ENCODE peak calls at places on chromosomes 4 and X, in four cellular contexts. One of them, this sample, is unnamed.

GRCh38 chrX:140066262-140066661 is 100.9 kb upstream of the CXorf66 start:
- DNase-seq in tibial artery: no peak
- DNase-seq in psoas muscle: no peak
- DNase-seq in astrocyte: no peak
- DNase-seq in this sample: no peak

GRCh38 chr4:31045724-31046318 is 325.7 kb downstream of the PCDH7 start:
- DNase-seq in tibial artery: no peak
- DNase-seq in astrocyte: peak; percentile 6
- DNase-seq in psoas muscle: no peak
- DNase-seq in this sample: no peak

GRCh38 chr4:172992648-172993356 is 175.8 kb upstream of the GALNT7 start:
- DNase-seq in astrocyte: no peak
- DNase-seq in tibial artery: no peak
- DNase-seq in psoas muscle: no peak
- DNase-seq in this sample: no peak

GRCh38 chr4:16532240-16532990 is 306.1 kb upstream of the TAPT1 start:
- DNase-seq in astrocyte: peak; percentile 96
- DNase-seq in psoas muscle: no peak
- DNase-seq in tibial artery: peak; percentile 28
- DNase-seq in this sample: peak; percentile 62

GRCh38 chr4:175470141-175470540 is 341.9 kb downstream of the GPM6A start:
- DNase-seq in tibial artery: no peak
- DNase-seq in psoas muscle: no peak
- DNase-seq in astrocyte: peak; percentile 64
- DNase-seq in this sample: no peak

GRCh38 chr4:119138046-119138445 is 2.4 kb downstream of the MYOZ2 start:
- DNase-seq in astrocyte: peak; percentile 51
- DNase-seq in tibial artery: no peak
- DNase-seq in psoas muscle: no peak
- DNase-seq in this sample: no peak

GRCh38 chr4:12703076-12703475 is 781.1 kb downstream of the RAB28 start:
- DNase-seq in astrocyte: no peak
- DNase-seq in psoas muscle: no peak
- DNase-seq in tibial artery: no peak
- DNase-seq in this sample: no peak

GRCh38 chr4:75723117-75723801 is 1.1 kb upstream of the USO1 start:
- DNase-seq in astrocyte: peak; percentile 70
- DNase-seq in psoas muscle: no peak
- DNase-seq in tibial artery: no peak
- DNase-seq in this sample: no peak

GRCh38 chr4:117085185-117085701 is at the start of gene TRAM1L1:
- DNase-seq in astrocyte: peak; percentile 59
- DNase-seq in tibial artery: peak; percentile 18
- DNase-seq in psoas muscle: peak; percentile 64
- DNase-seq in this sample: peak; percentile 67

GRCh38 chr4:93719552-93719951 is 109.0 kb upstream of the ATOH1 start:
- DNase-seq in astrocyte: no peak
- DNase-seq in psoas muscle: no peak
- DNase-seq in tibial artery: no peak
- DNase-seq in this sample: no peak

GRCh38 chrX:131199086-131199485 is 90.0 kb downstream of the IGSF1 start:
- DNase-seq in psoas muscle: no peak
- DNase-seq in astrocyte: no peak
- DNase-seq in tibial artery: no peak
- DNase-seq in this sample: no peak

GRCh38 chr4:34619531-34620109 is 1624.7 kb downstream of the ARAP2 start:
- DNase-seq in tibial artery: no peak
- DNase-seq in psoas muscle: no peak
- DNase-seq in astrocyte: no peak
- DNase-seq in this sample: no peak

GRCh38 chr4:1767770-1768366 is 25.2 kb upstream of the FGFR3 start:
- DNase-seq in psoas muscle: no peak
- DNase-seq in astrocyte: no peak
- DNase-seq in tibial artery: no peak
- DNase-seq in this sample: no peak

GRCh38 chrX:150038356-150038755 is 100.1 kb upstream of the EOLA2 start:
- DNase-seq in psoas muscle: no peak
- DNase-seq in tibial artery: no peak
- DNase-seq in astrocyte: no peak
- DNase-seq in this sample: no peak

GRCh38 chrX:149630681-149631292 is 805 bp downstream of the TMEM185A start:
- DNase-seq in astrocyte: peak; percentile 33
- DNase-seq in psoas muscle: no peak
- DNase-seq in tibial artery: no peak
- DNase-seq in this sample: no peak

GRCh38 chrX:132819885-132820284 is 138.5 kb downstream of the HS6ST2 start:
- DNase-seq in tibial artery: no peak
- DNase-seq in astrocyte: no peak
- DNase-seq in psoas muscle: no peak
- DNase-seq in this sample: no peak

GRCh38 chrX:132818638-132819037 is 139.8 kb downstream of the HS6ST2 start:
- DNase-seq in psoas muscle: no peak
- DNase-seq in astrocyte: no peak
- DNase-seq in tibial artery: no peak
- DNase-seq in this sample: no peak

GRCh38 chrX:132821974-132822633 is 136.3 kb downstream of the HS6ST2 start:
- DNase-seq in tibial artery: no peak
- DNase-seq in astrocyte: no peak
- DNase-seq in psoas muscle: no peak
- DNase-seq in this sample: no peak

GRCh38 chrX:132820675-132821074 is 137.8 kb downstream of the HS6ST2 start:
- DNase-seq in tibial artery: no peak
- DNase-seq in psoas muscle: no peak
- DNase-seq in astrocyte: no peak
- DNase-seq in this sample: no peak

GRCh38 chrX:132822634-132823012 is 135.8 kb downstream of the HS6ST2 start:
- DNase-seq in astrocyte: no peak
- DNase-seq in psoas muscle: no peak
- DNase-seq in tibial artery: no peak
- DNase-seq in this sample: no peak
- H3K27me3 ChIP-seq in astrocyte: no peaks in the 10 kb centered on the region
- H3K27me3 ChIP-seq in psoas muscle: no peaks in the 10 kb centered on the region
- H3K27me3 ChIP-seq in tibial artery: no peaks in the 10 kb centered on the region
- H3K27me3 ChIP-seq in this sample: no peaks in the 10 kb centered on the region

GRCh38 chr4:20538922-20539321 is 161.3 kb upstream of the PACRGL start:
- DNase-seq in tibial artery: no peak
- DNase-seq in astrocyte: no peak
- DNase-seq in psoas muscle: no peak
- DNase-seq in this sample: no peak

GRCh38 chr4:20543131-20543530 is 157.1 kb upstream of the PACRGL start:
- DNase-seq in psoas muscle: no peak
- DNase-seq in tibial artery: no peak
- DNase-seq in astrocyte: no peak
- DNase-seq in this sample: no peak

DNA sequence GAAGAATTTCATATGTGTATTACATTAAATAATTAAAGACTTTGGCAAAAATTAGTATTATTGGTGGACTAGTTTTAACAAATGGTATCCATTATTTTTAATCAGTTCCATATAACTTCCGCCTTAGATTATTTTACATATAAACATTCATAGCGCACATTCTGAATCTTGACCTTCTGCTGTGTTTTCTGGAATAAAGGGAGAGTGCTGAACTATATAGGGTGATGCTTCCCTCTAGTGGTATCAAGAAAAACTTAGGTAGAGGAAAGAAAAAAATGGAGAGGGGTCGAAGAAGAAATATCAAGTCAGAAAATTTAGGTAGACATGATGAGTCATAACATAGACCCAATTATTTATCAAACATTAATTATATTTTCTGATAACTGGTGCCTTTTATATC is 155.6 kb upstream of the PACRGL start:
- DNase-seq in tibial artery: no peak
- DNase-seq in psoas muscle: no peak
- DNase-seq in astrocyte: peak; percentile 33
- DNase-seq in this sample: no peak
- TF ChIP-seq CTCF in tibial artery: peak; percentile 43
- TF ChIP-seq CTCF in psoas muscle: peak; percentile 45
- TF ChIP-seq CTCF in astrocyte: peak; percentile 31
- TF ChIP-seq CTCF in this sample: peak; percentile 65

GRCh38 chr4:183447646-183448045 is 3.2 kb downstream of the CDKN2AIP start:
- DNase-seq in astrocyte: no peak
- DNase-seq in tibial artery: no peak
- DNase-seq in psoas muscle: no peak
- DNase-seq in this sample: no peak
- H3K4me3 ChIP-seq in astrocyte: no peak overlapping the region
- H3K4me3 ChIP-seq in tibial artery: no peak overlapping the region
- H3K4me3 ChIP-seq in psoas muscle: peak overlapping the region; percentile 1
- H3K4me3 ChIP-seq in this sample: no peak overlapping the region

GRCh38 chrX:1496076-1496475 is 40.9 kb downstream of the P2RY8 start:
- DNase-seq in tibial artery: no peak
- DNase-seq in astrocyte: no peak
- DNase-seq in psoas muscle: no peak
- DNase-seq in this sample: peak; percentile 40
- H3K27me3 ChIP-seq in tibial artery: no peaks in the 10 kb centered on the region
- H3K27me3 ChIP-seq in astrocyte: no peaks in the 10 kb centered on the region
- H3K27me3 ChIP-seq in psoas muscle: no peaks in the 10 kb centered on the region
- H3K27me3 ChIP-seq in this sample: no peaks in the 10 kb centered on the region

GRCh38 chr4:8129136-8129535 is 29.5 kb downstream of the ABLIM2 start:
- DNase-seq in psoas muscle: no peak
- DNase-seq in astrocyte: no peak
- DNase-seq in tibial artery: no peak
- DNase-seq in this sample: no peak

GRCh38 chr4:8125526-8126056 is 33.0 kb downstream of the ABLIM2 start:
- DNase-seq in astrocyte: no peak
- DNase-seq in tibial artery: no peak
- DNase-seq in psoas muscle: peak; percentile 57
- DNase-seq in this sample: no peak

GRCh38 chr4:8128096-8128856 is 30.3 kb downstream of the ABLIM2 start:
- DNase-seq in psoas muscle: no peak
- DNase-seq in astrocyte: no peak
- DNase-seq in tibial artery: no peak
- DNase-seq in this sample: no peak

GRCh38 chr4:8126523-8126922 is 32.1 kb downstream of the ABLIM2 start:
- DNase-seq in psoas muscle: no peak
- DNase-seq in astrocyte: no peak
- DNase-seq in tibial artery: no peak
- DNase-seq in this sample: no peak

DNA sequence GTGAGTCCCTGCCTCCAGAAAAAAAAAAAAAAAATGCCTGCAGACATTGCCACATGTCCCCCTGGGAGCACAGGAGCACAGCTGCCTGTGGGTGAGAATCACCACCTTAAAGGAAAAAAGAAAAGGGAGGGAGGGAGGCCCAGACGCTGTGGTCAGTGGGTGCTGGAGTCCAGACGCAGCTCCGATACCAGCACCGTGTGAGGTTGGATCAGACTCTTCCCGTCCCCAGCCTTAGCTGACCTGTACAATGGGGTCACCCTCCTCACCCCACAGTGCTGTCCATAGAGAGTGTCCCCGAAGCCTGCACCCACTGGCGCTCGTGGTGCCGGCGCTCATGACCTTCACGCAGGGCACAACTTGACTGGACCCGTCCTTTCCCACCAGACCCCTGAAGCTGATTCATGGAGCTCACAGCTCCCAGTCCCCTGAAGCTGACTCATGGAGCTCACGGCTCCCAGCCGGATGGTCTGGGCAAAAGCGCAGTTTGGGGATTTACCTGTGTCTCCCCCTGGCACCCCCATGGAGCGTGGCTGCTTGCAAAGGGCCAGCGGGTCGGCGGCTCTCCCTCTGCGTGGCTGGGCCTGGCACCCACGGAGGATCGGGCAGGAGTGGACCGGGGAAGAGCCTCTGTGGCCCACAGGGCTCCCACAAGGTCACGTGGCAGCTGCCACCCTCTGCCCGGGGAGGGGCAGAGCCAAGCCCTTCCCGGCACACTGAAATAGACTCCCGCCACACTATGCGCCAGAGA is 31.4 kb downstream of the ABLIM2 start:
- DNase-seq in tibial artery: no peak
- DNase-seq in astrocyte: no peak
- DNase-seq in psoas muscle: peak; percentile 69
- DNase-seq in this sample: no peak
- TF ChIP-seq CTCF in tibial artery: no peak
- TF ChIP-seq CTCF in astrocyte: no peak
- TF ChIP-seq CTCF in psoas muscle: no peak
- TF ChIP-seq CTCF in this sample: no peak

DNA sequence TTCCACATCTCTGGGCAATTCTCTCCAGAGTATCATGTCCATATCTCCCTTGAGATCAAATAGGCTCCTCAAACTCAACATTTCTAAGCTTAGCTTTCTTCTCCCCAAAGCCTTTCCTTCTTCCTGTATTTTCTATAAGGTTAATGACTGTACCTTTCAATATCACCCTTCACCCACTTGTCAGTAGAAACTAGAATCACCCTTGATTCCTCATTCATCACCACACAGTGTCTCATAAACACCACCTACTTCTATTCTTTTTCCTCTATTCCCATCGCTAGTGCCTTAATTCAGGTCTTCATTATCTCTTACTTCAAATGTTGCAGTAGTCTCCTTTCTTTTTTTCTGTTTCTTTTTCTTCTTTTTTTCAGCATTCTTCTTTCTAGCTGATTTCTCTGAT is 28.3 kb upstream of the SMS start:
- DNase-seq in psoas muscle: no peak
- DNase-seq in tibial artery: no peak
- DNase-seq in astrocyte: no peak
- DNase-seq in this sample: no peak
- H3K4me3 ChIP-seq in psoas muscle: no peak overlapping the region
- H3K4me3 ChIP-seq in tibial artery: no peak overlapping the region
- H3K4me3 ChIP-seq in astrocyte: no peak overlapping the region
- H3K4me3 ChIP-seq in this sample: no peak overlapping the region

GRCh38 chr4:8143392-8144140 is 15.0 kb downstream of the ABLIM2 start:
- DNase-seq in tibial artery: no peak
- DNase-seq in astrocyte: no peak
- DNase-seq in psoas muscle: no peak
- DNase-seq in this sample: no peak
- H3K27me3 ChIP-seq in tibial artery: no peaks in the 10 kb centered on the region
- H3K27me3 ChIP-seq in astrocyte: peaks cover 47% of the 10 kb centered on the region
- H3K27me3 ChIP-seq in psoas muscle: no peaks in the 10 kb centered on the region
- H3K27me3 ChIP-seq in this sample: no peaks in the 10 kb centered on the region

GRCh38 chr4:171849823-171850222 is 36.6 kb downstream of the GALNTL6 start:
- DNase-seq in tibial artery: no peak
- DNase-seq in psoas muscle: no peak
- DNase-seq in astrocyte: no peak
- DNase-seq in this sample: no peak

GRCh38 chr4:171851295-171851694 is 38.1 kb downstream of the GALNTL6 start:
- DNase-seq in psoas muscle: no peak
- DNase-seq in astrocyte: no peak
- DNase-seq in tibial artery: no peak
- DNase-seq in this sample: no peak

GRCh38 chr4:171846893-171847292 is 33.7 kb downstream of the GALNTL6 start:
- DNase-seq in tibial artery: no peak
- DNase-seq in astrocyte: no peak
- DNase-seq in psoas muscle: no peak
- DNase-seq in this sample: no peak

GRCh38 chr4:171847751-171848150 is 34.5 kb downstream of the GALNTL6 start:
- DNase-seq in astrocyte: no peak
- DNase-seq in tibial artery: no peak
- DNase-seq in psoas muscle: no peak
- DNase-seq in this sample: no peak

DNA sequence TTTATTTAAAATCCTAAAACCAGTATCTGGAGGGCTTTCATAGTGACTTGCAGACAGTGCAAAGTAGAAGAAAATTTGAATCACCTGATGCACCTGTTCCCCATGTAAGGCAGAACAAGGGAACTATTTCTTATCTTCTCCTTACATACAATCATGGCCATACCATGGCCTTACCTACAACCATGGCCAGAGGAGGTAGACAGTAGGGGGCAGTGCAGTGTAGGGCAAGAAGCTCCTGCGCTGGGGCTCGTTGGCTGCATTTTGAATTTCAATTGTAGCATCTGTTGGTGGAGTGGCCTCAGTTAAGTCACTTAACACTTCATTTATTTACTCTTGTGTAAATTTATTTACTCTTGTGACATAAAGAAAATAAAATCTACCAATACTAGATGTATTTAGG is 33.0 kb downstream of the GALNTL6 start:
- DNase-seq in astrocyte: peak; percentile 13
- DNase-seq in tibial artery: no peak
- DNase-seq in psoas muscle: no peak
- DNase-seq in this sample: no peak
- TF ChIP-seq CTCF in astrocyte: peak; percentile 61
- TF ChIP-seq CTCF in tibial artery: no peak
- TF ChIP-seq CTCF in psoas muscle: peak; percentile 18
- TF ChIP-seq CTCF in this sample: no peak

This sample was measured in right atrium auricular region.